ENCODE peak calls at places on chromosomes 2 and 18, in four cellular contexts. R is HepG2, E is K562, I is SK-N-SH. L is an unnamed sample.
A peak's percentile ranks its signal among the peaks of the same experiment; 100 is the strongest.

GRCh38 chr2:173288561-173288960 is 66.1 kb upstream of the CDCA7 start:
- DNase-seq in E (no peak), I (no peak), R (no peak), L (no peak)

GRCh38 chr18:22451796-22452195 is 34.1 kb upstream of the CTAGE1 start:
- DNase-seq in E (no peak), I (no peak), R (no peak), L (peak; percentile 32)

GRCh38 chr2:48345176-48345575 is 184.8 kb upstream of the STON1 start:
- DNase-seq in R (peak; percentile 94), I (no peak), E (no peak), L (no peak)

GRCh38 chr2:160087854-160088745 is 25.7 kb upstream of the PLA2R1 start:
- DNase-seq in E (peak; percentile 41), I (no peak), R (peak; percentile 30), L (peak; percentile 23)

GRCh38 chr2:120323807-120324399 is 22.0 kb upstream of the INHBB start:
- DNase-seq in R (no peak), I (no peak), E (peak; percentile 27), L (no peak)

GRCh38 chr2:235064980-235065379 is 113.2 kb downstream of the SH3BP4 start:
- DNase-seq in R (no peak), E (no peak), I (no peak), L (no peak)

GRCh38 chr2:42339191-42339912 is 21.7 kb downstream of the COX7A2L start:
- DNase-seq in I (peak; percentile 46), R (peak; percentile 50), E (no peak), L (peak; percentile 41)

GRCh38 chr2:42424033-42424432 is 63.0 kb upstream of the COX7A2L start:
- DNase-seq in R (no peak), E (no peak), I (no peak), L (no peak)

GRCh38 chr2:121400206-121400605 is 115.2 kb upstream of the TFCP2L1 start:
- DNase-seq in R (no peak), I (no peak), E (no peak), L (no peak)

GRCh38 chr2:41283079-41283765 is 764.6 kb upstream of the PKDCC start:
- DNase-seq in R (no peak), I (peak; percentile 12), E (no peak), L (no peak)

GRCh38 chr18:77086034-77086433 is 46.5 kb downstream of the MBP start:
- DNase-seq in I (no peak), R (no peak), E (no peak), L (no peak)

GRCh38 chr18:58205780-58206160 is 161.7 kb downstream of the NEDD4L start:
- DNase-seq in E (no peak), I (no peak), R (no peak), L (no peak)

GRCh38 chr2:201881382-201881720 is 75.0 kb downstream of the CDK15 start:
- DNase-seq in I (no peak), R (no peak), E (no peak), L (no peak)

GRCh38 chr2:232857158-232857563 is 12.9 kb upstream of the SNORC start:
- DNase-seq in E (no peak), R (peak; percentile 98), I (no peak), L (no peak)

GRCh38 chr2:55096586-55096985 is 46.3 kb upstream of the RTN4 start:
- DNase-seq in E (no peak), I (no peak), R (no peak), L (no peak)

GRCh38 chr2:215188078-215188477 is 49.7 kb upstream of the ABCA12 start:
- DNase-seq in R (no peak), I (no peak), E (no peak), L (no peak)

GRCh38 chr2:79040967-79041582 is 15.6 kb downstream of the REG3G start:
- DNase-seq in E (peak; percentile 12), I (peak; percentile 19), R (peak; percentile 15), L (peak; percentile 23)

GRCh38 chr2:230326453-230327417 is at the start of gene SP140L:
- DNase-seq in E (peak; percentile 18), I (no peak), R (peak; percentile 82), L (no peak)

GRCh38 chr18:79400591-79401381 is 5.1 kb downstream of the NFATC1 start:
- DNase-seq in E (peak; percentile 74), I (no peak), R (no peak), L (no peak)

GRCh38 chr18:36890598-36890997 is 61.7 kb downstream of the KIAA1328 start:
- DNase-seq in R (no peak), E (no peak), I (no peak), L (no peak)

GRCh38 chr2:233079473-233079877 is 19.3 kb downstream of the INPP5D start:
- DNase-seq in E (no peak), I (no peak), R (no peak), L (no peak)

GRCh38 chr18:49813071-49813320 is 337 bp downstream of the ACAA2 start:
- DNase-seq in E (peak; percentile 18), I (no peak), R (peak; percentile 24), L (no peak)

GRCh38 chr2:12428786-12429185 is 287.9 kb upstream of the TRIB2 start:
- DNase-seq in R (no peak), E (no peak), I (no peak), L (no peak)

GRCh38 chr18:47100214-47100831 is 50.0 kb downstream of the HDHD2 start:
- DNase-seq in R (peak; percentile 44), E (peak; percentile 51), I (peak; percentile 51), L (peak; percentile 49)

GRCh38 chr2:238022594-238023157 is 38.1 kb upstream of the SCLY start:
- DNase-seq in R (no peak), I (no peak), E (no peak), L (no peak)

GRCh38 chr2:108253106-108253505 is 13.3 kb downstream of the SULT1C3 start:
- DNase-seq in R (no peak), E (no peak), I (no peak), L (no peak)

GRCh38 chr2:145325485-145325884 is 805.6 kb upstream of the ZEB2 start:
- DNase-seq in E (no peak), R (no peak), I (no peak), L (no peak)

GRCh38 chr2:64863097-64863820 is 125.9 kb upstream of the SLC1A4 start:
- DNase-seq in I (no peak), R (no peak), E (no peak), L (no peak)

GRCh38 chr18:28040720-28041119 is 136.2 kb downstream of the CDH2 start:
- DNase-seq in I (no peak), E (no peak), R (no peak), L (no peak)

GRCh38 chr2:188330316-188331053 is 38.8 kb downstream of the GULP1 start:
- DNase-seq in I (no peak), R (no peak), E (no peak), L (no peak)

GRCh38 chr2:240387669-240388358 is 47.6 kb upstream of the GPC1 start:
- DNase-seq in E (peak; percentile 63), I (no peak), R (peak; percentile 62), L (no peak)

GRCh38 chr2:5696741-5697521 is 4.7 kb downstream of the SOX11 start:
- DNase-seq in R (no peak), I (peak; percentile 91), E (no peak), L (no peak)

GRCh38 chr2:122414911-122415310 is 659.5 kb downstream of the TSN start:
- DNase-seq in E (no peak), R (no peak), I (no peak), L (no peak)

DNA sequence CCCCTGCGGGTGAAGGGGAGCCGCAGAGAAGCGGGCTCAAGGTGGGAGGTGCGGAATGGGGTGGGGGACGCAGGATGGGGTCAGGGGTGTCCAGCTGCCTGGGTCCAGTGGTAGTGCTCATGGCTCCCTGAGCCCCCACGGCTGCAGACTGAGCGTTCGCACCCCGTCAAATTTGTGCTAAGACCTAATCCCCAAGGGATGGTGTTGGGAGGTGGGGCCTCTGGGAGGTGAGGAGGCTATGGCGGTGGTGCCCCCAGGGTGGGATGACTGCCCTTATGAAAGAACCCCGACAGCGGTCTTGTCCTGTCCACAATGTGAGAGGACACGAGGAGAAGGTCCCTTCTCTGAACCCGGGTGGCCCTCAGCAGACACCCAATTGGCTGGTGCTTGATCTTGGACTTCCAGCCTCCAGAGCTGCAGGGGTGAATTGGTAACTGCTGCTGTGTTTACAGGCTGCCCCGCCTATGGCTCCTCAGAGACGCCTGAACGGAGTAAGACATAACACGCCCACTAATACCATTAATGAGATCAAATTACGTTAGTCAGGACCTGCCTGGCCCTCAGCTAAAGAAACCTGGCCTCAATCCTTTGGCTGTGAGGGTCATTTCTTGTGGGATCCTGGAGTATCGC is 42.6 kb downstream of the PXDN start:
- DNase-seq in R (no peak), E (no peak), I (no peak), L (peak; percentile 49)
- TF ChIP-seq FOXM1 in R (no peak), E (no peak), I (no peak), L (no peak)

DNA sequence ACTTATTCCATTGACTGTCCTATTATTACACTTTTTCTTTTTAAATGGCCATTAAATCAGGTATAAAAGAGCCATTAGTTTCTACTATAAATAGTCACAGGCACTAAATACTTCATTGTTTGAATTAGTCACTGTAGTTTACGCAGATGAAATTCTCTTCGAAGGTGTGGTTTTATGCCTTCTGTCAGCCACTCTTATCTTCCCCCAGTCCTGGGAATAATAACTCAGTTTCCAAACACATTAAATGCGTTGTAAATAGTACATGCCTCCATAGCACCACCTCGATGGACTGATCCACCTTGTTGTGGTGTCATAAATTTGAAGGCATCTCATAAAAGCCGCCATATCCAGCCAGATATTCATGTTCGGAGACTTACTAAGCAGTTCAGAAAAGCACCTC is 72.1 kb upstream of the PARD3B start:
- DNase-seq in I (no peak), R (no peak), E (no peak), L (no peak)
- TF ChIP-seq FOXM1 in I (no peak), R (no peak), E (no peak), L (no peak)

DNA sequence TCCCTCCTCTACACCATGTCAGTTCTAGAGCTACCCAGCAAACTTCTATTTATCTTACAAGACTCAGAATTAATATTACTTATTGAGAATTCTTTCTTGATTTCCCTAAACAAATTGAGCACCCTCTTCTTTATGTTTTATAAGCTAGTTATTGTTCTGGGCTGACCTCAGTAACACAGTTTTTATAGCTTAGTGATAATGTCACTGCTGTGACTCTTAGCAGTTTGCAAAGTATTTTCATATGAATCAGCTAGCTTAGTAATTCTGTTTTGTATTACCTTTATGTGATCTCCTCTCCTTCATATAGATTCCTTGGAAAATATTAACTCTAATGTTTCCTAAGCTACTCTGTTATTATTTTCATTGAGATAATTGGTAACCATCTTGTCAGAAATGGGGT is 114.9 kb downstream of the PMS1 start:
- DNase-seq in E (no peak), R (no peak), I (no peak), L (no peak)
- TF ChIP-seq FOXM1 in E (no peak), R (no peak), I (no peak), L (no peak)

GRCh38 chr2:163664610-163665009 is 71.2 kb downstream of the FIGN start:
- DNase-seq in I (no peak), R (peak; percentile 36), E (no peak), L (no peak)

GRCh38 chr2:163662141-163662780 is 73.5 kb downstream of the FIGN start:
- DNase-seq in E (no peak), R (no peak), I (no peak), L (no peak)

GRCh38 chr2:163665051-163665450 is 70.8 kb downstream of the FIGN start:
- DNase-seq in E (no peak), I (no peak), R (no peak), L (no peak)

GRCh38 chr2:163667064-163667887 is 68.5 kb downstream of the FIGN start:
- DNase-seq in I (no peak), R (peak; percentile 81), E (no peak), L (no peak)

DNA sequence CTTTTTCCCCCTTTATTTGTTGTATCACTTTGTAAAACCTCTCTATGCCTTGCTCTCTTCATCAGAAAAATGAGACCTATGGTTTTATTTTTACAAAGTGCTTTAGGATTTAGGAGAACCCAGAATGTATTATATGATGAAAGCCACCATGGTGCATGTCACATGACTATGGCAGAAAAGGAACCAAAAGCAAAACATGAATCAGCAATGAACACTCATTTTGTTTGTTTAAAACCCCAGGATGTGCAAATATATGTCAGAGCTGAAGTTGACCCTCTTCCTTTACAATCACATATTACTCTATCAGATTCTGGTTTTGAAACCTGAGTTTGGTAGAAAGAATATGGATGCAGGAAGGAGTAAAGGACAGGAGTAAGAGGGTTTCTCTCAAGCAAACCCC is 70.0 kb downstream of the FIGN start:
- DNase-seq in R (peak; percentile 69), I (no peak), E (no peak), L (no peak)
- TF ChIP-seq FOXM1 in R (no peak), I (no peak), E (no peak), L (no peak)